ENCODE peak calls at places on chromosome 19, in five cellular contexts. G is astrocyte, E is SK-N-SH, V is MM.1S, X is fibroblast of lung. M is an unnamed sample.

GRCh38 chr19:35116085-35116801 is 620 bp downstream of the FXYD3 start:
- DNase-seq in G (no peak), E (no peak), V (no peak), X (no peak), M (no peak)

GRCh38 chr19:3062165-3063105 is at the start of gene TLE5:
- DNase-seq in G (no peak), E (peak; percentile 92), V (peak; percentile 45), X (no peak), M (peak; percentile 90)

GRCh38 chr19:2253106-2254051 is 2.8 kb downstream of the JSRP1 start:
- DNase-seq in G (no peak), E (peak; percentile 58), V (no peak), X (no peak), M (peak; percentile 74)

GRCh38 chr19:51339313-51339686 is 2.6 kb downstream of the VSIG10L start:
- DNase-seq in G (no peak), E (no peak), V (no peak), X (no peak), M (no peak)

GRCh38 chr19:43524922-43525835 is 1.8 kb downstream of the ETHE1 start:
- DNase-seq in G (peak; percentile 27), E (no peak), V (no peak), X (peak; percentile 54), M (peak; percentile 83)

GRCh38 chr19:1672769-1673644 is 20.6 kb upstream of the TCF3 start:
- DNase-seq in G (no peak), E (peak; percentile 29), V (no peak), X (no peak), M (peak; percentile 64)

GRCh38 chr19:39546599-39546998 is 6.6 kb upstream of the EID2 start:
- DNase-seq in G (no peak), E (no peak), V (no peak), X (no peak), M (no peak)

GRCh38 chr19:42090687-42091086 is 14.7 kb downstream of the ZNF574 start:
- DNase-seq in G (no peak), E (no peak), V (peak; percentile 82), X (no peak), M (no peak)

GRCh38 chr19:36528921-36529518 is 949 bp upstream of the ZNF260 start:
- DNase-seq in G (no peak), E (peak; percentile 25), V (no peak), X (no peak), M (no peak)

GRCh38 chr19:41808663-41809566 is 12.5 kb downstream of the CEACAM3 start:
- DNase-seq in G (no peak), E (no peak), V (no peak), X (no peak), M (no peak)

GRCh38 chr19:55620410-55620809 is 4.0 kb downstream of the ZNF784 start:
- DNase-seq in G (no peak), E (no peak), V (no peak), X (no peak), M (no peak)

GRCh38 chr19:7742991-7743390 is 4.3 kb downstream of the CD209 start:
- DNase-seq in G (no peak), E (no peak), V (no peak), X (no peak), M (peak; percentile 39)

GRCh38 chr19:40740747-40741146 is 9.5 kb downstream of the ACTMAP start:
- DNase-seq in G (no peak), E (no peak), V (no peak), X (peak; percentile 71), M (no peak)

GRCh38 chr19:6834433-6834832 is 52.9 kb upstream of the ADGRE1 start:
- DNase-seq in G (no peak), E (no peak), V (no peak), X (no peak), M (no peak)

GRCh38 chr19:35560271-35560670 is 3.2 kb downstream of the ATP4A start:
- DNase-seq in G (no peak), E (no peak), V (no peak), X (no peak), M (peak; percentile 53)

DNA sequence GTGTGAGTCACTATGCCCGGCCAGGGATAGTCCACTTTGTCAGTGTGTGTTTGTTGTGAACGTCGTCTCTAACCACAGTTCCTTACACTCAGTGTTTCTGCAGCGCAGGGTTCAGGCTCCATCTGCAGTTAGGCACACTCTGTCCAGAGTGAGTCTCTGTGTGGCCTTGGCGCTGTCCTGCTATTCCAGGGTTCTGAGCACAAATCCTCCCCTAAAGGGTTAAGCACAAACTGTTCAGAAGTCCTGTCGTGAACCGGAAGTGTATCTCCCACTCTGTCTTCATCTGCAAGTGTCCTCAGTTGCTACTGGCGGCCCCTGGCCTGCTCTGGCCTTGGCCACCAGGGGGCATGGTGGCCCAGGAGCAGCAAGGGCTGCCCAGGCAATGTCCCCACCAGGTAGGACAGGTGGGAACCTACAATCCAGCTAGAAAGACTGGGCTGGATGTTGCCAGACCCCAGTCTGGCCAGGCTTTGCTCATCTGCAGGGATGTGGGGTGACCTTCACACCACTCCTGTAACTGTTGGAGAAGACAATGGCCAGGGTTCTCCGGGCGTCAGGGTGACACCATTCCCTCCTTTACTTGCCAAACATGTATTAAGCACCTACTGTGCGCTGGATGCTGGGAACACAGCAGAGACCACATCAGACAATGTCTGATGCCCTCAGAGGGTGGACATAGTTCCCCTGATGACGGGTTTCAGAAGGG is 38.6 kb upstream of the GATAD2A start:
- DNase-seq in G (peak; percentile 54), E (peak; percentile 79), V (peak; percentile 75), X (peak; percentile 60), M (peak; percentile 88)
- H3K9ac ChIP-seq in G (peak overlapping the region; percentile 31), E (no peak overlapping the region), V (no peak overlapping the region), X (no peak overlapping the region), M (no peak overlapping the region)

DNA sequence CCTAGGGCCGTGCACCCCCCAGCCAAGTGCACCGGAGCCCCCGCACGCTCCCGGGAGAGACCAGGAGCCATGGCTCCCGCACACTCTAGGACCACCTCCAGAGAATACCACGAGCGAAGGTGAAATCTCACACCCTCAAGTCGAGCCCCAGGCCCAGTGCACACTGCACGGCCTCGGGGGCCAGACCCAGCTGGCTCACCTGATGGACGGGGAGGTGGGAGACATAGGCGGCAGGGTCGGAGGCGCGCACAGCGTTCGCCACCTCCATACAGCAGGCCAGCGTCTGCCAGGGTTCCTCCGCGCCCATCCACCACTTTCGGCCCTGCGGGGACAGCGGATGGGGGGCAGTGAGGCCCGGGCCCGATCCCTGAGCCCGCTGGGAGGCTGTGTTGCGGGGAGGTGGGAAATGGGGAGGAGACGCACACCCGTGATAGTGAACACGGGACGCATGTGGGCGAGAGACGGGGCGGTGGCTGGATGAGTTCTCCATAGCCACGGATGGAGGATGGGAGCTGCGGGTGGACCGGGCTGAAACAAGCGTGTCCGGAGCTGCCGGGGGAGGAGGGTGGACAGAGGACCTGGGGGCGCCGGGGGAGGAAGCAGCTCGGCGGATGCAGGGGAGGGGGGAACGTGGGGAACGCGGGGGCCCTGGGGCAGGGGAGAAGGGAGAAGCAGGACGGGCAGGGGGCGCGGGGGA is 13.0 kb downstream of the POLRMT start:
- DNase-seq in G (no peak), E (no peak), V (no peak), X (no peak), M (peak; percentile 47)
- H3K27ac ChIP-seq in G (no peak overlapping the region), E (no peak overlapping the region), V (no peak overlapping the region), X (no peak overlapping the region), M (no peak overlapping the region)

GRCh38 chr19:13058951-13059660 is 43.6 kb downstream of the LYL1 start:
- DNase-seq in G (no peak), E (no peak), V (no peak), X (no peak), M (no peak)
- H3K4me1 ChIP-seq in G (peaks cover 66% of the 10 kb centered on the region), E (peaks cover 93% of the 10 kb centered on the region), V (no peaks in the 10 kb centered on the region), X (peaks cover 59% of the 10 kb centered on the region), M (peaks cover 30% of the 10 kb centered on the region)

GRCh38 chr19:9407827-9408226 is 27.5 kb downstream of the ZNF266 start:
- DNase-seq in G (no peak), E (no peak), V (no peak), X (no peak), M (no peak)

DNA sequence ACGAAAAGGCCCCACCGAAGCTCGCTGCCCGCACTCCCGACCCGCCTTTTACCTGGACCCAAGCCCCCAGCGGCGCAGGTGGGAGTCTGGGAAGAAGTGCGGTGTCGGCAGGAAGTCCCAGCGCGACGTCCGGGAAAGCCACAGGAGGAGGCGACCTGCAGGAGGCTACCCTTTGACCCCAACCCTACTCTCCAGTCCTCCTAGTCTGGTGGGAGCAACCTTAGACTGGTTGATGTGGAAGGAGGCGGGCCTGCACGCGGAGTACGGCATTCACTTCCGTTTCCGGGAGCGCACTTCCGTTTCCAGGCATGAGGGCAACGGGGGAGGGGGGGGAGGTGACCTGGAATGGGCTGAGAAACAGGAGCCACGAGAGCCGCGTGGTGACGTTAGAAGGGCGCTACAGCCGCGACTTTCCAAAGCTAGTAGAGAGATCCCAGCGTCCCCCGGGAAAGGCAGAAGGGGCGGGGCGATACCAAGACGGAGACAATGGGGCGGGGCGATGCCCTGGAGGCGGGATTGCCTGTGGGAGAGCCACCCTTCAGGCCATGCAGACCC is 28.5 kb downstream of the ZNF266 start:
- DNase-seq in G (peak; percentile 78), E (peak; percentile 84), V (no peak), X (peak; percentile 94), M (peak; percentile 85)
- H3K9ac ChIP-seq in G (peak overlapping the region; percentile 54), E (no peak overlapping the region), V (no peak overlapping the region), X (peak overlapping the region; percentile 63), M (no peak overlapping the region)

GRCh38 chr19:54434862-54435174 is 14.2 kb upstream of the LENG8 start:
- DNase-seq in G (no peak), E (peak; percentile 10), V (no peak), X (no peak), M (peak; percentile 61)
- H3K27ac ChIP-seq in G (no peak overlapping the region), E (no peak overlapping the region), V (no peak overlapping the region), X (no peak overlapping the region), M (no peak overlapping the region)

GRCh38 chr19:5048727-5049553 is 80.0 kb downstream of the KDM4B start:
- DNase-seq in G (peak; percentile 76), E (peak; percentile 67), V (no peak), X (peak; percentile 53), M (no peak)
- H3K4me1 ChIP-seq in G (peaks cover 33% of the 10 kb centered on the region), E (peaks cover 46% of the 10 kb centered on the region), V (no peaks in the 10 kb centered on the region), X (peaks cover 7% of the 10 kb centered on the region), M (peaks cover 24% of the 10 kb centered on the region)

GRCh38 chr19:49688531-49689132 is 762 bp upstream of the ADM5 start:
- DNase-seq in G (no peak), E (no peak), V (no peak), X (no peak), M (no peak)

GRCh38 chr19:49690656-49691242 is at the start of gene CPT1C:
- DNase-seq in G (peak; percentile 60), E (peak; percentile 96), V (no peak), X (peak; percentile 73), M (peak; percentile 85)

GRCh38 chr19:49691243-49692101 is 556 bp downstream of the CPT1C start:
- DNase-seq in G (peak; percentile 49), E (peak; percentile 91), V (no peak), X (peak; percentile 73), M (no peak)

GRCh38 chr19:49689133-49690072 is at the start of gene ADM5:
- DNase-seq in G (no peak), E (peak; percentile 82), V (no peak), X (no peak), M (no peak)

DNA sequence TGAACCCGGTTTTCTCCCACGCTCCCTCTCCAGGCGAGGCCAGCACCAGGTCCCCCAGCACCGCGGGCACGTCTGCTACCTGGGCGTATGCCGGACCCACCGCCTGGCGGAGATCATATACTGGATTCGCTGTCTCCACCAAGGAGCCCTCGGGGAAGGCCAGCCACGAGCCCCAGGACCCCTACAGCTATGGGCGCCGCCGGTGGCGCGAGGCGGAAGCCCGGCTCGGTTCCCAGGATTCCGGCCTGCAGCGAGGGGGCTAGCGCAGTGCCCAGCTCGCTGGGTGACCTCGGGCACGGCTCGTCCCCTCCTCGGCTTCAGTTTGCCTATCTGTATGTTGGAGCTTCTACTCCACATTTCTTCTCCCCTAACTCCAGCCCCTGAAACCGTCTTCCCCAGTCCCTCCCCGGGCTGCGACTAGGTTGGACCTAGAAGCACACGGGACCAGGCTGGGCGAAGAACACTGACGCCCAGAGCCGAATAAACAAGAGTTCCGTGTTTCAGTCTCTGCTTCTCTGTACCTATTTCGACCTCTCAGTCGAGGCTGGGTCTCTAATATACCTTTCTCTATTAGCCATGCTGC is 752 bp upstream of the CPT1C start:
- DNase-seq in G (no peak), E (no peak), V (no peak), X (no peak), M (peak; percentile 77)
- H3K9ac ChIP-seq in G (peak overlapping the region; percentile 50), E (peak overlapping the region; percentile 71), V (no peak overlapping the region), X (no peak overlapping the region), M (peak overlapping the region; percentile 46)

M was measured in kidney.